ENCODE peak calls at places on chromosomes 11 and 22, in four cellular contexts. K is H1, L is tibial nerve, B is sigmoid colon. G is an unnamed sample.

GRCh38 chr11:24386551-24387404 is 110.1 kb upstream of the LUZP2 start:
- DNase-seq in K (no peak), L (no peak), B (no peak), G (no peak)

GRCh38 chr11:112962854-112963367 is 1.7 kb downstream of the NCAM1 start:
- DNase-seq in K (peak; percentile 69), L (no peak), B (peak; percentile 90), G (no peak)

GRCh38 chr11:34053161-34053686 is 1.7 kb downstream of the CAPRIN1 start:
- DNase-seq in K (peak; percentile 67), L (peak; percentile 28), B (peak; percentile 86), G (no peak)

GRCh38 chr11:117717485-117718314 is 79.3 kb downstream of the DSCAML1 start:
- DNase-seq in K (peak; percentile 66), L (no peak), B (peak; percentile 51), G (no peak)

GRCh38 chr11:133947298-133947905 is 9.4 kb downstream of the IGSF9B start:
- DNase-seq in K (peak; percentile 87), L (no peak), B (no peak), G (no peak)

GRCh38 chr11:643849-644738 is 7.0 kb downstream of the DRD4 start:
- DNase-seq in K (no peak), L (no peak), B (no peak), G (no peak)

GRCh38 chr11:3341298-3341697 is 37.6 kb downstream of the ZNF195 start:
- DNase-seq in K (peak; percentile 92), L (peak; percentile 41), B (no peak), G (no peak)

GRCh38 chr11:48154162-48154561 is 62.4 kb upstream of the OR4B1 start:
- DNase-seq in K (no peak), L (no peak), B (no peak), G (no peak)

GRCh38 chr22:49979587-49980264 is 19.2 kb downstream of the PIM3 start:
- DNase-seq in K (peak; percentile 57), L (no peak), B (no peak), G (no peak)

GRCh38 chr22:29290061-29290460 is 16.4 kb upstream of the GAS2L1 start:
- DNase-seq in K (no peak), L (no peak), B (no peak), G (no peak)

GRCh38 chr22:43163241-43163795 is 12.0 kb downstream of the TSPO start:
- DNase-seq in K (no peak), L (no peak), B (no peak), G (no peak)

GRCh38 chr22:45112136-45112879 is 51.4 kb upstream of the NUP50 start:
- DNase-seq in K (no peak), L (no peak), B (no peak), G (no peak)

GRCh38 chr11:117468888-117469287 is 141.2 kb downstream of the CEP164 start:
- DNase-seq in K (no peak), L (no peak), B (peak; percentile 30), G (no peak)

GRCh38 chr11:111707039-111707690 is 59.0 kb downstream of the PPP2R1B start:
- DNase-seq in K (no peak), L (no peak), B (peak; percentile 87), G (no peak)

GRCh38 chr11:8928981-8929615 is 3.6 kb downstream of the C11orf16 start:
- DNase-seq in K (no peak), L (no peak), B (no peak), G (peak; percentile 75)

GRCh38 chr22:27238935-27239510 is 562.5 kb downstream of the MN1 start:
- DNase-seq in K (no peak), L (no peak), B (peak; percentile 86), G (no peak)

GRCh38 chr11:133064152-133064877 is 468.0 kb downstream of the OPCML start:
- DNase-seq in K (peak; percentile 88), L (peak; percentile 20), B (peak; percentile 76), G (peak; percentile 93)

GRCh38 chr22:24994070-24994763 is 41.7 kb downstream of the KIAA1671 start:
- DNase-seq in K (no peak), L (no peak), B (no peak), G (no peak)

GRCh38 chr11:110362916-110363574 is 66.6 kb upstream of the RDX start:
- DNase-seq in K (no peak), L (no peak), B (no peak), G (peak; percentile 62)

GRCh38 chr11:75655619-75656018 is 13.2 kb downstream of the MAP6 start:
- DNase-seq in K (no peak), L (no peak), B (no peak), G (peak; percentile 50)

GRCh38 chr11:14119357-14119756 is 156.8 kb downstream of the SPON1 start:
- DNase-seq in K (no peak), L (no peak), B (no peak), G (peak; percentile 77)

GRCh38 chr11:11588243-11588642 is 33.6 kb downstream of the GALNT18 start:
- DNase-seq in K (no peak), L (no peak), B (no peak), G (peak; percentile 37)

GRCh38 chr22:33000342-33001280 is 57.6 kb downstream of the SYN3 start:
- DNase-seq in K (peak; percentile 92), L (peak; percentile 41), B (peak; percentile 76), G (peak; percentile 91)

GRCh38 chr11:34274712-34275398 is 83.0 kb downstream of the ABTB2 start:
- DNase-seq in K (no peak), L (peak; percentile 82), B (peak; percentile 96), G (peak; percentile 95)

GRCh38 chr11:105211806-105212531 is 72.4 kb upstream of the CARD18 start:
- DNase-seq in K (no peak), L (no peak), B (no peak), G (no peak)

GRCh38 chr11:21810650-21811049 is 382.2 kb upstream of the ANO5 start:
- DNase-seq in K (no peak), L (no peak), B (no peak), G (no peak)

GRCh38 chr11:2526808-2527381 is 82.1 kb downstream of the KCNQ1 start:
- DNase-seq in K (peak; percentile 60), L (peak; percentile 37), B (peak; percentile 78), G (no peak)

GRCh38 chr11:118998388-118998717 is 415 bp downstream of the CENATAC start:
- DNase-seq in K (no peak), L (no peak), B (no peak), G (no peak)

GRCh38 chr11:126991596-126991995 is 9.0 kb downstream of the KIRREL3 start:
- DNase-seq in K (no peak), L (no peak), B (no peak), G (no peak)

GRCh38 chr22:20185750-20186149 is 34.9 kb upstream of the CCDC188 start:
- DNase-seq in K (no peak), L (no peak), B (no peak), G (no peak)

GRCh38 chr11:87300640-87301381 is 263.1 kb downstream of the TMEM135 start:
- DNase-seq in K (no peak), L (no peak), B (no peak), G (no peak)

GRCh38 chr11:124763156-124763947 is 1.3 kb upstream of the ESAM start:
- DNase-seq in K (peak; percentile 95), L (peak; percentile 65), B (peak; percentile 86), G (peak; percentile 93)

GRCh38 chr11:980438-981365 is 55.0 kb downstream of the AP2A2 start:
- DNase-seq in K (no peak), L (peak; percentile 30), B (no peak), G (no peak)

GRCh38 chr11:3986301-3986700 is 108.3 kb upstream of the RRM1 start:
- DNase-seq in K (no peak), L (no peak), B (no peak), G (no peak)

GRCh38 chr11:109425554-109425953 is 3.6 kb downstream of the C11orf87 start:
- DNase-seq in K (no peak), L (no peak), B (no peak), G (no peak)

GRCh38 chr11:45834298-45834756 is 12.9 kb upstream of the CRY2 start:
- DNase-seq in K (no peak), L (no peak), B (no peak), G (no peak)

GRCh38 chr22:47808886-47809620 is 1046.6 kb downstream of the TBC1D22A start:
- DNase-seq in K (no peak), L (no peak), B (no peak), G (no peak)

DNA sequence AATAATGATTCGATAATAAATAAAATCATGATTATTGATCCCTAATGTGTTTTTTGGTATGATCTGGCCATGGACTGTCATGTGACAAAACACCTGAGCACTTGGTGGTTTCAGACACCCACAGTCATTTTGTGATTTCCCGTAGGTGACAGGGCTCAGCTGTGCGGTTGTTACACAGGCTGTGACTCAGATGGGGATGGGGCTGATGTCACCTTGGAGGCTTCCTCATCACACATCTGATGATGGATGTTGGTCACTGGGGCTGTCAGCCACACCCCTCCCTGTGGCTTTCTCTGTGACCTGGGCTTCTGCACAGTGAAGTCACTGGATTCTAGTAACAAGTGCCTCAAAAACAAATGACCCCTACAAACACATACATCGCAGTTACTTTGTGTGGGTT is 995.1 kb downstream of the BRD1 start:
- DNase-seq in K (no peak), L (no peak), B (no peak), G (no peak)
- TF ChIP-seq EP300 in K (no peak), L (no peak), B (no peak), G (no peak)

GRCh38 chr11:69443138-69443967 is 38.1 kb upstream of the LINC01488 start:
- DNase-seq in K (peak; percentile 91), L (peak; percentile 65), B (peak; percentile 94), G (peak; percentile 97)
- TF ChIP-seq POLR2A in K (no peak), L (peak; percentile 4), B (peak; percentile 19), G (no peak)

GRCh38 chr22:35914357-35914664 is 114.3 kb downstream of the RBFOX2 start:
- DNase-seq in K (no peak), L (no peak), B (no peak), G (no peak)

GRCh38 chr22:35913925-35914324 is 114.7 kb downstream of the RBFOX2 start:
- DNase-seq in K (no peak), L (no peak), B (no peak), G (no peak)

GRCh38 chr22:35914665-35915476 is 113.8 kb downstream of the RBFOX2 start:
- DNase-seq in K (peak; percentile 51), L (peak; percentile 22), B (peak; percentile 83), G (no peak)

GRCh38 chr22:35917651-35918050 is 111.0 kb downstream of the RBFOX2 start:
- DNase-seq in K (no peak), L (no peak), B (no peak), G (no peak)

DNA sequence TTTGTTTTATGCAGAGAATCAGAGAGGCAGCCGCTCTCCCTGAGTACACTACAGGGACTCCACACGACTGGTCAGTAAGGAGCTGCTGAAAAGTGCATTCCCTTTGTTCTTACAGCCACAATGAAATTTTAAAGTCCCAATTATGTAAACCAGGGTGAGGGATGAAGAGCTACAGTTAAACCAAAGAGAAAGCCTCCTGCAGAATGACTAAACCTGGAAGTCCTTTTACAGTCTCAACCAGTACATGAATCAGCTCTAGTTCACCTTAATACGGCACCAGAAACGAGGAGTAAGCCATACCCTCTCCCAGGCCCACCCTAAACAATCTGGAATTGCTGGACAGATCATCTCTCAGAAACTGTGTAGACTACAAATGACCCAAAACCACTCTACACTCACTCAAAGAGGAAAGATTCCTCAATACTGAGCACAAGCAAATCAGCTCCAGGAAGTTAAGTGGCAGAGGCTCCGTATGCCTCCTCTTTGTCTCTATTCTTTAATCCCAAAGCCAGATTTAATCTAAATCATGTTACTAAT is 113.1 kb downstream of the RBFOX2 start:
- DNase-seq in K (no peak), L (no peak), B (no peak), G (no peak)
- H3K27ac ChIP-seq in K (peak overlapping the region; percentile 66), L (peak overlapping the region; percentile 92), B (peak overlapping the region; percentile 80), G (peak overlapping the region; percentile 79)

DNA sequence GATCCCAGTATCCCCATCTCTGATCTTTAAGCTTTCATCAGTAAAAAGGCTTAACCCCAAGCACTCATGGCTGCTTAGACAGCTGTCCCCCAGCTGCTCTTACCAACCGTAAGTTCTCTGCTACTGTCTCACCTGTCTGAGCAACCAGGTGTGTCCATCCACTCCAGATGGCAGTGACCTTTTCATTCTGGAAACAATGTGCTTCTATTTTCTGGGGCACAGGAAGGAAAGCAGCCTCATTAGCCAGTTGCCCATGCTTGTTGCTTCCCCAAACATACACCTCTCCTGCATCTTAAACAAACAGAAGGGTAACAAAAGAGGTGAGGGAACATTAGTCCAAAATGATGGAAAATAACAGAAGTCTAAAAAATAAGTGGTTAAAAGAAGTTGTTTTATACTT is 24.4 kb downstream of the SERGEF start:
- DNase-seq in K (no peak), L (no peak), B (no peak), G (no peak)
- TF ChIP-seq EP300 in K (no peak), L (no peak), B (no peak), G (no peak)